ENCODE peak calls at places on chromosome 18, in seven cellular contexts. One of them, this sample, is unnamed.

GRCh38 chr18:56672391-56672790 is 21.2 kb downstream of the WDR7 start:
- DNase-seq in bronchial epithelial cell: no peak
- DNase-seq in colonic mucosa: no peak
- DNase-seq in pancreas: no peak
- DNase-seq in CD8-positive, alpha-beta T cell: no peak
- DNase-seq in cardiac fibroblast: no peak
- DNase-seq in heart right ventricle: peak; percentile 10
- DNase-seq in this sample: no peak

GRCh38 chr18:48948112-48949050 is 2.4 kb downstream of the SMAD7 start:
- DNase-seq in cardiac fibroblast: peak; percentile 65
- DNase-seq in pancreas: no peak
- DNase-seq in colonic mucosa: peak; percentile 76
- DNase-seq in bronchial epithelial cell: no peak
- DNase-seq in CD8-positive, alpha-beta T cell: no peak
- DNase-seq in heart right ventricle: no peak
- DNase-seq in this sample: peak; percentile 74

GRCh38 chr18:39938678-39939077 is 2016.4 kb upstream of the PIK3C3 start:
- DNase-seq in pancreas: no peak
- DNase-seq in colonic mucosa: no peak
- DNase-seq in cardiac fibroblast: no peak
- DNase-seq in bronchial epithelial cell: no peak
- DNase-seq in CD8-positive, alpha-beta T cell: no peak
- DNase-seq in heart right ventricle: no peak
- DNase-seq in this sample: peak; percentile 21

GRCh38 chr18:8635087-8635486 is 25.9 kb downstream of the RAB12 start:
- DNase-seq in CD8-positive, alpha-beta T cell: no peak
- DNase-seq in heart right ventricle: no peak
- DNase-seq in cardiac fibroblast: peak; percentile 51
- DNase-seq in colonic mucosa: no peak
- DNase-seq in bronchial epithelial cell: no peak
- DNase-seq in pancreas: no peak
- DNase-seq in this sample: peak; percentile 77

GRCh38 chr18:23356915-23357421 is 96.1 kb upstream of the RIOK3 start:
- DNase-seq in heart right ventricle: no peak
- DNase-seq in CD8-positive, alpha-beta T cell: no peak
- DNase-seq in pancreas: no peak
- DNase-seq in cardiac fibroblast: peak; percentile 58
- DNase-seq in colonic mucosa: no peak
- DNase-seq in bronchial epithelial cell: peak; percentile 17
- DNase-seq in this sample: peak; percentile 81

GRCh38 chr18:41538751-41539150 is 416.3 kb upstream of the PIK3C3 start:
- DNase-seq in CD8-positive, alpha-beta T cell: no peak
- DNase-seq in heart right ventricle: no peak
- DNase-seq in bronchial epithelial cell: no peak
- DNase-seq in cardiac fibroblast: no peak
- DNase-seq in pancreas: no peak
- DNase-seq in colonic mucosa: no peak
- DNase-seq in this sample: no peak

GRCh38 chr18:3426074-3426473 is 23.9 kb upstream of the TGIF1 start:
- DNase-seq in cardiac fibroblast: no peak
- DNase-seq in bronchial epithelial cell: no peak
- DNase-seq in CD8-positive, alpha-beta T cell: no peak
- DNase-seq in colonic mucosa: no peak
- DNase-seq in pancreas: no peak
- DNase-seq in heart right ventricle: no peak
- DNase-seq in this sample: no peak

GRCh38 chr18:75223687-75224347 is 13.2 kb downstream of the TSHZ1 start:
- DNase-seq in pancreas: no peak
- DNase-seq in colonic mucosa: no peak
- DNase-seq in heart right ventricle: no peak
- DNase-seq in bronchial epithelial cell: no peak
- DNase-seq in cardiac fibroblast: no peak
- DNase-seq in CD8-positive, alpha-beta T cell: no peak
- DNase-seq in this sample: no peak

GRCh38 chr18:72652990-72653593 is 109.0 kb upstream of the CBLN2 start:
- DNase-seq in pancreas: peak; percentile 28
- DNase-seq in heart right ventricle: no peak
- DNase-seq in cardiac fibroblast: peak; percentile 21
- DNase-seq in colonic mucosa: peak; percentile 64
- DNase-seq in bronchial epithelial cell: peak; percentile 18
- DNase-seq in CD8-positive, alpha-beta T cell: no peak
- DNase-seq in this sample: peak; percentile 9

GRCh38 chr18:51330148-51330547 is 132.7 kb upstream of the MEX3C start:
- DNase-seq in CD8-positive, alpha-beta T cell: no peak
- DNase-seq in heart right ventricle: no peak
- DNase-seq in colonic mucosa: no peak
- DNase-seq in cardiac fibroblast: peak; percentile 45
- DNase-seq in pancreas: no peak
- DNase-seq in bronchial epithelial cell: peak; percentile 82
- DNase-seq in this sample: peak; percentile 54

GRCh38 chr18:59056706-59057492 is 82.8 kb upstream of the SEC11C start:
- DNase-seq in bronchial epithelial cell: peak; percentile 55
- DNase-seq in colonic mucosa: peak; percentile 79
- DNase-seq in cardiac fibroblast: peak; percentile 86
- DNase-seq in heart right ventricle: peak; percentile 87
- DNase-seq in pancreas: peak; percentile 63
- DNase-seq in CD8-positive, alpha-beta T cell: no peak
- DNase-seq in this sample: peak; percentile 87

GRCh38 chr18:48723837-48724236 is 185.0 kb downstream of the CTIF start:
- DNase-seq in pancreas: no peak
- DNase-seq in bronchial epithelial cell: no peak
- DNase-seq in CD8-positive, alpha-beta T cell: no peak
- DNase-seq in colonic mucosa: no peak
- DNase-seq in heart right ventricle: no peak
- DNase-seq in cardiac fibroblast: no peak
- DNase-seq in this sample: no peak

GRCh38 chr18:5173216-5173615 is 23.8 kb downstream of the AKAIN1 start:
- DNase-seq in cardiac fibroblast: no peak
- DNase-seq in heart right ventricle: no peak
- DNase-seq in bronchial epithelial cell: no peak
- DNase-seq in CD8-positive, alpha-beta T cell: no peak
- DNase-seq in pancreas: no peak
- DNase-seq in colonic mucosa: no peak
- DNase-seq in this sample: no peak

GRCh38 chr18:23933407-23933806 is 81.1 kb upstream of the TTC39C start:
- DNase-seq in CD8-positive, alpha-beta T cell: no peak
- DNase-seq in cardiac fibroblast: peak; percentile 53
- DNase-seq in colonic mucosa: no peak
- DNase-seq in bronchial epithelial cell: no peak
- DNase-seq in heart right ventricle: no peak
- DNase-seq in pancreas: no peak
- DNase-seq in this sample: peak; percentile 12

GRCh38 chr18:44887227-44887631 is 206.5 kb downstream of the SETBP1 start:
- DNase-seq in CD8-positive, alpha-beta T cell: no peak
- DNase-seq in colonic mucosa: peak; percentile 41
- DNase-seq in heart right ventricle: peak; percentile 32
- DNase-seq in bronchial epithelial cell: peak; percentile 95
- DNase-seq in pancreas: peak; percentile 42
- DNase-seq in cardiac fibroblast: peak; percentile 79
- DNase-seq in this sample: peak; percentile 51

GRCh38 chr18:14124689-14125088 is 7.5 kb downstream of the ZNF519 start:
- DNase-seq in pancreas: no peak
- DNase-seq in colonic mucosa: no peak
- DNase-seq in CD8-positive, alpha-beta T cell: no peak
- DNase-seq in heart right ventricle: no peak
- DNase-seq in cardiac fibroblast: no peak
- DNase-seq in bronchial epithelial cell: no peak
- DNase-seq in this sample: no peak

GRCh38 chr18:58512161-58512581 is 116.7 kb downstream of the ALPK2 start:
- DNase-seq in bronchial epithelial cell: no peak
- DNase-seq in pancreas: no peak
- DNase-seq in heart right ventricle: no peak
- DNase-seq in CD8-positive, alpha-beta T cell: no peak
- DNase-seq in cardiac fibroblast: no peak
- DNase-seq in colonic mucosa: no peak
- DNase-seq in this sample: no peak

GRCh38 chr18:21489919-21490495 is 110.5 kb downstream of the ESCO1 start:
- DNase-seq in heart right ventricle: no peak
- DNase-seq in colonic mucosa: no peak
- DNase-seq in cardiac fibroblast: no peak
- DNase-seq in CD8-positive, alpha-beta T cell: no peak
- DNase-seq in bronchial epithelial cell: no peak
- DNase-seq in pancreas: no peak
- DNase-seq in this sample: no peak

GRCh38 chr18:34224423-34225217 is at the start of gene NOL4:
- DNase-seq in bronchial epithelial cell: peak; percentile 34
- DNase-seq in cardiac fibroblast: peak; percentile 3
- DNase-seq in heart right ventricle: peak; percentile 16
- DNase-seq in CD8-positive, alpha-beta T cell: no peak
- DNase-seq in pancreas: peak; percentile 56
- DNase-seq in colonic mucosa: peak; percentile 71
- DNase-seq in this sample: no peak

GRCh38 chr18:21851327-21851961 is 110.9 kb downstream of the MIB1 start:
- DNase-seq in CD8-positive, alpha-beta T cell: no peak
- DNase-seq in cardiac fibroblast: peak; percentile 58
- DNase-seq in colonic mucosa: no peak
- DNase-seq in pancreas: no peak
- DNase-seq in heart right ventricle: no peak
- DNase-seq in bronchial epithelial cell: peak; percentile 33
- DNase-seq in this sample: peak; percentile 51

GRCh38 chr18:11994708-11995444 is 13.6 kb downstream of the IMPA2 start:
- DNase-seq in pancreas: no peak
- DNase-seq in CD8-positive, alpha-beta T cell: no peak
- DNase-seq in cardiac fibroblast: peak; percentile 54
- DNase-seq in heart right ventricle: no peak
- DNase-seq in colonic mucosa: peak; percentile 57
- DNase-seq in bronchial epithelial cell: peak; percentile 44
- DNase-seq in this sample: no peak

GRCh38 chr18:71485578-71485977 is 1058.6 kb downstream of the CBLN2 start:
- DNase-seq in pancreas: no peak
- DNase-seq in colonic mucosa: no peak
- DNase-seq in cardiac fibroblast: peak; percentile 85
- DNase-seq in bronchial epithelial cell: peak; percentile 0
- DNase-seq in heart right ventricle: no peak
- DNase-seq in CD8-positive, alpha-beta T cell: no peak
- DNase-seq in this sample: peak; percentile 71

GRCh38 chr18:34976899-34977786 is 64.1 kb upstream of the MAPRE2 start:
- DNase-seq in colonic mucosa: peak; percentile 95
- DNase-seq in pancreas: peak; percentile 86
- DNase-seq in heart right ventricle: peak; percentile 83
- DNase-seq in CD8-positive, alpha-beta T cell: peak; percentile 73
- DNase-seq in bronchial epithelial cell: no peak
- DNase-seq in cardiac fibroblast: no peak
- DNase-seq in this sample: peak; percentile 20

GRCh38 chr18:23890589-23890988 is 124.0 kb upstream of the TTC39C start:
- DNase-seq in heart right ventricle: no peak
- DNase-seq in pancreas: no peak
- DNase-seq in bronchial epithelial cell: no peak
- DNase-seq in cardiac fibroblast: peak; percentile 46
- DNase-seq in colonic mucosa: no peak
- DNase-seq in CD8-positive, alpha-beta T cell: no peak
- DNase-seq in this sample: peak; percentile 42

GRCh38 chr18:10482363-10482984 is 28.0 kb downstream of the APCDD1 start:
- DNase-seq in pancreas: no peak
- DNase-seq in heart right ventricle: no peak
- DNase-seq in colonic mucosa: no peak
- DNase-seq in bronchial epithelial cell: no peak
- DNase-seq in cardiac fibroblast: no peak
- DNase-seq in CD8-positive, alpha-beta T cell: no peak
- DNase-seq in this sample: no peak
- TF ChIP-seq CTCF in pancreas: no peak
- TF ChIP-seq CTCF in heart right ventricle: no peak
- TF ChIP-seq CTCF in colonic mucosa: no peak
- TF ChIP-seq CTCF in bronchial epithelial cell: no peak
- TF ChIP-seq CTCF in cardiac fibroblast: no peak
- TF ChIP-seq CTCF in CD8-positive, alpha-beta T cell: no peak
- TF ChIP-seq CTCF in this sample: no peak

GRCh38 chr18:61334491-61334850 is 1.2 kb downstream of the CDH20 start:
- DNase-seq in bronchial epithelial cell: no peak
- DNase-seq in pancreas: no peak
- DNase-seq in heart right ventricle: no peak
- DNase-seq in cardiac fibroblast: peak; percentile 9
- DNase-seq in CD8-positive, alpha-beta T cell: no peak
- DNase-seq in colonic mucosa: no peak
- DNase-seq in this sample: no peak

GRCh38 chr18:61334951-61335736 is 1.9 kb downstream of the CDH20 start:
- DNase-seq in heart right ventricle: no peak
- DNase-seq in CD8-positive, alpha-beta T cell: no peak
- DNase-seq in bronchial epithelial cell: no peak
- DNase-seq in cardiac fibroblast: no peak
- DNase-seq in pancreas: no peak
- DNase-seq in colonic mucosa: no peak
- DNase-seq in this sample: no peak

GRCh38 chr18:61333271-61333745 is at the start of gene CDH20:
- DNase-seq in heart right ventricle: no peak
- DNase-seq in bronchial epithelial cell: no peak
- DNase-seq in colonic mucosa: no peak
- DNase-seq in cardiac fibroblast: no peak
- DNase-seq in CD8-positive, alpha-beta T cell: no peak
- DNase-seq in pancreas: no peak
- DNase-seq in this sample: no peak

GRCh38 chr18:61335737-61336555 is 2.7 kb downstream of the CDH20 start:
- DNase-seq in CD8-positive, alpha-beta T cell: no peak
- DNase-seq in pancreas: no peak
- DNase-seq in cardiac fibroblast: no peak
- DNase-seq in colonic mucosa: no peak
- DNase-seq in bronchial epithelial cell: no peak
- DNase-seq in heart right ventricle: no peak
- DNase-seq in this sample: no peak

GRCh38 chr18:61333746-61334490 is 688 bp downstream of the CDH20 start:
- DNase-seq in CD8-positive, alpha-beta T cell: no peak
- DNase-seq in bronchial epithelial cell: no peak
- DNase-seq in cardiac fibroblast: peak; percentile 22
- DNase-seq in colonic mucosa: no peak
- DNase-seq in heart right ventricle: no peak
- DNase-seq in pancreas: no peak
- DNase-seq in this sample: no peak
- H3K4me3 ChIP-seq in CD8-positive, alpha-beta T cell: no peak overlapping the region
- H3K4me3 ChIP-seq in bronchial epithelial cell: no peak overlapping the region
- H3K4me3 ChIP-seq in cardiac fibroblast: peak overlapping the region; percentile 43
- H3K4me3 ChIP-seq in colonic mucosa: peak overlapping the region; percentile 6
- H3K4me3 ChIP-seq in heart right ventricle: peak overlapping the region; percentile 44
- H3K4me3 ChIP-seq in pancreas: no peak overlapping the region
- H3K4me3 ChIP-seq in this sample: peak overlapping the region; percentile 47

GRCh38 chr18:76475450-76476203 is 19.4 kb downstream of the ZNF516 start:
- DNase-seq in heart right ventricle: no peak
- DNase-seq in CD8-positive, alpha-beta T cell: no peak
- DNase-seq in colonic mucosa: no peak
- DNase-seq in bronchial epithelial cell: no peak
- DNase-seq in pancreas: no peak
- DNase-seq in cardiac fibroblast: no peak
- DNase-seq in this sample: no peak
- TF ChIP-seq CTCF in heart right ventricle: no peak
- TF ChIP-seq CTCF in CD8-positive, alpha-beta T cell: no peak
- TF ChIP-seq CTCF in colonic mucosa: no peak
- TF ChIP-seq CTCF in bronchial epithelial cell: no peak
- TF ChIP-seq CTCF in pancreas: no peak
- TF ChIP-seq CTCF in cardiac fibroblast: no peak
- TF ChIP-seq CTCF in this sample: no peak

DNA sequence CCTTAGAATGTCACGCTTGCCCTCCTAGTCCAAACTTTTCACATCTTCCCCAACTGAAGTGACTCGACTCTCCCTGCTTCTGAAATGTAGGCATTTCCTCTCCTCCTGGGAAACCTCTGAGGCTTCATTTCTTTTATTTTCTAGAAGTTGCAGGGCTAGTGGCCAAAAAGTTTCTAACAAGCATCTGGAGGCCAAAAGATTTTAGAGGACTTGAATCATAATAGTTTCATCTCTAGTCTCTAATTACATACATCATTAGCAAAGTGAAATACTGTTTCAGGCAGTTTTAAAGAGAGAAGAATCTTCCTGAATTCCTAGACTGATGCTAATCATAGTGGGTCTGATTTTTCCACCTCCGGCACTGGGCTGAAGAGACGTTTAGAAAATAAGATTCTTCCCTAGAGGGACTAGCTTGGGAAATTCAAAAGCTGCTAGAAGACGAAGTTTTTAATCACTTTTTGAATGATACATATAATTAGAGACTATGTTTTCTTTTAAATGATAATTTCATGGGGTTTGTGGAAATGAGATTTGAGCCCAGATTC is 52.6 kb downstream of the CCDC68 start:
- DNase-seq in heart right ventricle: no peak
- DNase-seq in bronchial epithelial cell: no peak
- DNase-seq in CD8-positive, alpha-beta T cell: no peak
- DNase-seq in cardiac fibroblast: no peak
- DNase-seq in colonic mucosa: no peak
- DNase-seq in pancreas: no peak
- DNase-seq in this sample: peak; percentile 31
- H3K4me3 ChIP-seq in heart right ventricle: no peak overlapping the region
- H3K4me3 ChIP-seq in bronchial epithelial cell: no peak overlapping the region
- H3K4me3 ChIP-seq in CD8-positive, alpha-beta T cell: no peak overlapping the region
- H3K4me3 ChIP-seq in cardiac fibroblast: no peak overlapping the region
- H3K4me3 ChIP-seq in colonic mucosa: no peak overlapping the region
- H3K4me3 ChIP-seq in pancreas: no peak overlapping the region
- H3K4me3 ChIP-seq in this sample: no peak overlapping the region